ENCODE peak calls at places on chromosomes 1 and 21, in six cellular contexts. S, P, D, O, T and V are unnamed samples. For H3K4me1, the result is how much of the 10 kb centered on the place peaks cover.

GRCh38 chr1:153532161-153532560 is 3.6 kb downstream of the S100A6 start:
- DNase-seq in S (no peak), P (no peak), D (no peak), O (no peak), T (no peak), V (no peak)

GRCh38 chr1:30232288-30232899 is 491.0 kb downstream of the MATN1 start:
- DNase-seq in S (no peak), P (peak), D (no peak), O (peak), T (no peak), V (no peak)

GRCh38 chr1:221766210-221766609 is 24.3 kb upstream of the DUSP10 start:
- DNase-seq in S (no peak), P (no peak), D (no peak), O (no peak), T (no peak), V (no peak)

GRCh38 chr1:30600258-30600657 is 123.1 kb downstream of the MATN1 start:
- DNase-seq in S (peak), P (no peak), D (no peak), O (no peak), T (no peak), V (no peak)

GRCh38 chr21:19228241-19228640 is 824.7 kb upstream of the TMPRSS15 start:
- DNase-seq in S (no peak), P (no peak), D (no peak), O (no peak), T (no peak), V (no peak)

GRCh38 chr1:91680556-91680955 is 179.9 kb downstream of the CDC7 start:
- DNase-seq in S (no peak), P (no peak), D (no peak), O (no peak), T (no peak), V (no peak)

GRCh38 chr1:163006051-163006834 is 62.9 kb upstream of the RGS4 start:
- DNase-seq in S (no peak), P (no peak), D (no peak), O (no peak), T (no peak), V (no peak)

GRCh38 chr1:53739109-53739681 is at the start of gene GLIS1:
- DNase-seq in S (peak), P (peak), D (peak), O (peak), T (peak), V (peak)

GRCh38 chr1:9449106-9449627 is 90.1 kb upstream of the SLC25A33 start:
- DNase-seq in S (no peak), P (no peak), D (no peak), O (no peak), T (no peak), V (no peak)

GRCh38 chr1:26283871-26284596 is 4.1 kb downstream of the SH3BGRL3 start:
- DNase-seq in S (no peak), P (no peak), D (no peak), O (no peak), T (no peak), V (no peak)

GRCh38 chr1:26145041-26145959 is 13.6 kb upstream of the FAM110D start:
- DNase-seq in S (peak), P (peak), D (peak), O (peak), T (peak), V (peak)

GRCh38 chr1:222106369-222106768 is 364.5 kb upstream of the DUSP10 start:
- DNase-seq in S (no peak), P (no peak), D (no peak), O (no peak), T (no peak), V (no peak)

GRCh38 chr1:42966688-42967609 is 8.3 kb upstream of the SLC2A1 start:
- DNase-seq in S (peak), P (no peak), D (no peak), O (no peak), T (no peak), V (peak)

GRCh38 chr1:168095476-168095875 is 41.3 kb downstream of the GPR161 start:
- DNase-seq in S (no peak), P (no peak), D (no peak), O (no peak), T (no peak), V (peak)

GRCh38 chr1:55007626-55008025 is 8.9 kb downstream of the BSND start:
- DNase-seq in S (no peak), P (no peak), D (no peak), O (no peak), T (no peak), V (peak)

GRCh38 chr1:157287462-157287861 is 149.3 kb upstream of the ETV3 start:
- DNase-seq in S (no peak), P (no peak), D (no peak), O (no peak), T (no peak), V (no peak)

GRCh38 chr1:179881642-179882252 is 338 bp upstream of the TOR1AIP1 start:
- DNase-seq in S (no peak), P (no peak), D (no peak), O (no peak), T (peak), V (no peak)

GRCh38 chr21:42623684-42624083 is 29.7 kb upstream of the PDE9A start:
- DNase-seq in S (no peak), P (no peak), D (no peak), O (no peak), T (no peak), V (no peak)

GRCh38 chr1:175222296-175222938 is 29.8 kb upstream of the KIAA0040 start:
- DNase-seq in S (no peak), P (no peak), D (no peak), O (no peak), T (no peak), V (no peak)

GRCh38 chr1:32724678-32725594 is 22.4 kb upstream of the SYNC start:
- DNase-seq in S (peak), P (no peak), D (peak), O (peak), T (peak), V (peak)

GRCh38 chr1:167710836-167711235 is 10.9 kb upstream of the MPZL1 start:
- DNase-seq in S (no peak), P (no peak), D (no peak), O (no peak), T (no peak), V (no peak)

GRCh38 chr21:31860851-31861250 is 12.0 kb upstream of the HUNK start:
- DNase-seq in S (no peak), P (no peak), D (no peak), O (no peak), T (no peak), V (peak)

GRCh38 chr1:21302747-21303715 is 12.8 kb upstream of the ECE1 start:
- DNase-seq in S (no peak), P (no peak), D (no peak), O (no peak), T (no peak), V (no peak)

GRCh38 chr1:179108644-179109043 is 26.8 kb downstream of the TOR3A start:
- DNase-seq in S (no peak), P (no peak), D (no peak), O (no peak), T (no peak), V (no peak)

GRCh38 chr21:36909901-36910561 is 56.4 kb downstream of the HLCS start:
- DNase-seq in S (no peak), P (no peak), D (no peak), O (no peak), T (no peak), V (peak)

GRCh38 chr1:168469690-168470089 is 74.1 kb downstream of the XCL2 start:
- DNase-seq in S (no peak), P (no peak), D (peak), O (no peak), T (peak), V (peak)

GRCh38 chr1:3475839-3476573 is 21.5 kb downstream of the ARHGEF16 start:
- DNase-seq in S (no peak), P (no peak), D (no peak), O (no peak), T (no peak), V (no peak)

GRCh38 chr1:110294308-110294707 is 44.9 kb upstream of the RBM15 start:
- DNase-seq in S (no peak), P (no peak), D (no peak), O (no peak), T (no peak), V (no peak)

GRCh38 chr1:235369802-235370201 is 2.6 kb downstream of the TBCE start:
- DNase-seq in S (no peak), P (no peak), D (no peak), O (no peak), T (no peak), V (no peak)

GRCh38 chr1:204003536-204003935 is 69.4 kb upstream of the SOX13 start:
- DNase-seq in S (no peak), P (no peak), D (no peak), O (no peak), T (no peak), V (no peak)

DNA sequence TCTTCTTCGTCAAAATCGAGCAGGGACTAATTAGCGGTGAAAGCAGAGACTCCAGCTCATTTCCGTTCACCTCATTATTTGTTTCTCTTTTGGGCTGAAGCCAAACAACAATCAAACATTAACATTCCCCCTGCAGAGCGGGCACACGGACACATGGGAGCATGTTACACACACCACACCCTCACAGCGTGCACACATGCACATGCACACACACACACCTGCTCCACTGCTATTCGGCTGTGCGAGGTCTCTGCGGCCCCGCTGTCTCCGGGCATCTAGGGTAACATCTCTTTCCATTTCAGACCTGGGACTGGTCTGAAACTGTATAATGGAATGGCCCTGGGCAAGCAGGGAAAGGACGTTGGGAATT is 58.4 kb upstream of the LRRC8D start:
- DNase-seq in S (no peak), P (no peak), D (peak), O (no peak), T (no peak), V (no peak)
- H3K4me1 ChIP-seq in S (under half), P (under half), D (under half), O (under half), T (under half), V (under half)

GRCh38 chr21:44960141-44961092 is 20.6 kb downstream of the SLX9 start:
- DNase-seq in S (no peak), P (no peak), D (no peak), O (no peak), T (no peak), V (no peak)
- H3K27ac ChIP-seq in S (no peak), P (no peak), D (peak), O (no peak), T (peak), V (no peak)

DNA sequence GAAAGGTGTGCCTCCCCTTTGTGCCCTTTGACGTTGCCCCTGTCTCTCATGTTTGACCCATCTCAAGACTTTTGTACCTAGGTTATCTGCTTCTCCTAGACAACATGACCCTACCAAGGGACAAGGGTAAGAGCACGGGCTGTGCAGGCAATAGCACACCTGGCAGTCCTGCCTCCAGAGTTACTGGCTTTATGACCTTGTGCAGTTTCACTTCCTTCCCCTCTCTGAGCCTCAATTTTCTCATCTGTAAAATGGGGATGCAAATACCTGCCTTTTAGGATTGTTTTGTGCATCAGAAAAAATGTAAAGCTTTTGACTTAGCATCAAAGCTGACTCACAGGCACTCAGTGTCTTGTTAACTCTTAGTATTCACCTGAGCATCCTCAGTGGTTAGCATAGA is 36.4 kb downstream of the ELK4 start:
- DNase-seq in S (no peak), P (peak), D (no peak), O (no peak), T (no peak), V (no peak)
- H3K4me1 ChIP-seq in S (under half), P (half or more), D (under half), O (under half), T (under half), V (under half)

DNA sequence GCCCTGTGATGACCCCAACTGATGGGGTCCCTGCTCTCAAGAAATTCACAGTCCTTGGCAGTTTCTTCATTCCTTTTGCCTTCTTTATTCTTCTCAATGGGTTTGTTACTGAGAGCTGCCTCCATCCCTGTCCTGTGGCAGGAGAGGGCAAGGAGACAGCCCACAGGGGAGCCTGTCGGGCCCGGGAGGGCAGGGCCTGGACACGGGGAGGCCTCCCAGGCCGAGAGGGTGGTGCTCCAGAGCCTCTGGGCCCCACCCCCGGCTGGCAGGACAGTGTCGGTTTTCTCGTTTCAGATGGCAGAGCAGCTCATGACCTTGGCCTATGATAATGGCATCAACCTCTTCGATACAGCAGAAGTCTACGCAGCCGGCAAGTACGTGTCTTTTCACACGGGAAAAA is 36.2 kb downstream of the KCNAB2 start:
- DNase-seq in S (no peak), P (no peak), D (no peak), O (no peak), T (no peak), V (no peak)
- H3K27ac ChIP-seq in S (no peak), P (no peak), D (no peak), O (no peak), T (no peak), V (no peak)

DNA sequence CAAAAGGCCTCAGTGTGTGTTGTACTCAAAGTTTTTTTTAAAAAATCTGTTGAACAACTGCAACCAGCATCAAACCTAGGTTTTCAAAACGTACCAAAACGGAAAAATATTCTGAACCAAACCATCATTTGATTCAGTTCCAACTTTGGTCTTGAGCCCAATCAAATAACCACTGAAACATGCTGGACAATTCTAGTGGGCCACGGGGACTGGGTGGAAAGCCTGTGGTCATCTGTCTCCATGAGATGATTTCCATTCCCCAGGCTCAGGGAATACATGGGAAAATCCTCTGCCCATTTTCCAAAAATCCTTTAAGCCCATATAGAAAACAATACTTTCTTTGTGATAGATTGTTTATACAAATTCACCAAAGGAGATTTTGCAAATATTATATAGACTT is 22.5 kb downstream of the ITPKB start:
- DNase-seq in S (no peak), P (no peak), D (no peak), O (no peak), T (no peak), V (no peak)
- H3K4me1 ChIP-seq in S (under half), P (half or more), D (under half), O (under half), T (under half), V (under half)